ENCODE peak calls at places on chromosomes 2 and 18, in ten cellular contexts. W is tibial nerve, N is NB4, Y is heart left ventricle, D is gastrocnemius medialis, J is uterus, H is transverse colon, T is stomach, V is IMR-90, Q is esophagus squamous epithelium. L is an unnamed sample.

GRCh38 chr2:206084468-206084869 is 1.5 kb downstream of the INO80D start:
- DNase-seq in W (peak), N (peak), Y (peak), D (peak), J (peak), H (peak), T (peak), V (peak), Q (no peak), L (peak)

GRCh38 chr2:63537306-63537705 is 51.0 kb downstream of the WDPCP start:
- DNase-seq in W (no peak), N (no peak), Y (no peak), D (no peak), J (no peak), H (no peak), T (no peak), V (peak), Q (no peak), L (no peak)

GRCh38 chr2:224359569-224359968 is 42.3 kb downstream of the FAM124B start:
- DNase-seq in W (no peak), N (peak), Y (no peak), D (no peak), J (no peak), H (no peak), T (no peak), V (no peak), Q (no peak), L (no peak)

GRCh38 chr2:11975373-11975772 is 228.9 kb downstream of the LPIN1 start:
- DNase-seq in W (no peak), N (no peak), Y (no peak), D (no peak), J (no peak), H (no peak), T (no peak), V (no peak), Q (no peak), L (no peak)

GRCh38 chr18:67520276-67521035 is 3.9 kb upstream of the DSEL start:
- DNase-seq in W (peak), N (no peak), Y (no peak), D (no peak), J (peak), H (no peak), T (no peak), V (peak), Q (no peak), L (peak)

GRCh38 chr2:53633441-53633840 is 134.2 kb upstream of the CHAC2 start:
- DNase-seq in W (no peak), N (no peak), Y (no peak), D (no peak), J (no peak), H (no peak), T (no peak), V (peak), Q (no peak), L (no peak)

GRCh38 chr2:17672583-17673317 is 80.9 kb downstream of the SMC6 start:
- DNase-seq in W (no peak), N (no peak), Y (no peak), D (no peak), J (no peak), H (no peak), T (no peak), V (peak), Q (no peak), L (no peak)

GRCh38 chr2:108535380-108535677 is 1.1 kb downstream of the LIMS1 start:
- DNase-seq in W (no peak), N (peak), Y (no peak), D (no peak), J (no peak), H (no peak), T (no peak), V (no peak), Q (no peak), L (no peak)

GRCh38 chr2:150586858-150587257 is 99.4 kb upstream of the RND3 start:
- DNase-seq in W (no peak), N (no peak), Y (no peak), D (no peak), J (no peak), H (no peak), T (no peak), V (peak), Q (no peak), L (no peak)

GRCh38 chr2:165593081-165593480 is 123.6 kb downstream of the CSRNP3 start:
- DNase-seq in W (no peak), N (no peak), Y (no peak), D (no peak), J (no peak), H (no peak), T (no peak), V (no peak), Q (no peak), L (no peak)

GRCh38 chr18:34809697-34810096 is 99.6 kb downstream of the DTNA start:
- DNase-seq in W (peak), N (peak), Y (peak), D (no peak), J (peak), H (peak), T (no peak), V (peak), Q (no peak), L (peak)

GRCh38 chr2:54176577-54176976 is 61.2 kb downstream of the ACYP2 start:
- DNase-seq in W (peak), N (peak), Y (peak), D (no peak), J (peak), H (peak), T (no peak), V (peak), Q (no peak), L (no peak)

GRCh38 chr2:3747032-3747654 is 43.8 kb downstream of the DCDC2C start:
- DNase-seq in W (no peak), N (no peak), Y (no peak), D (no peak), J (no peak), H (no peak), T (no peak), V (no peak), Q (no peak), L (peak)

GRCh38 chr2:12507295-12507694 is 209.4 kb upstream of the TRIB2 start:
- DNase-seq in W (no peak), N (peak), Y (no peak), D (no peak), J (no peak), H (no peak), T (no peak), V (peak), Q (no peak), L (no peak)

GRCh38 chr2:38997784-38998183 is 108.1 kb downstream of the ARHGEF33 start:
- DNase-seq in W (no peak), N (peak), Y (no peak), D (no peak), J (no peak), H (no peak), T (no peak), V (peak), Q (no peak), L (no peak)

GRCh38 chr2:101770672-101771071 is 73.2 kb downstream of the MAP4K4 start:
- DNase-seq in W (no peak), N (peak), Y (no peak), D (no peak), J (no peak), H (peak), T (no peak), V (peak), Q (no peak), L (no peak)

GRCh38 chr2:212711851-212712250 is 173.2 kb upstream of the ERBB4 start:
- DNase-seq in W (no peak), N (no peak), Y (no peak), D (no peak), J (no peak), H (no peak), T (no peak), V (peak), Q (no peak), L (no peak)

GRCh38 chr2:169012812-169013627 is 18.1 kb downstream of the ABCB11 start:
- DNase-seq in W (no peak), N (no peak), Y (no peak), D (no peak), J (no peak), H (no peak), T (no peak), V (no peak), Q (no peak), L (no peak)

GRCh38 chr2:183519371-183520056 is 395.3 kb downstream of the NUP35 start:
- DNase-seq in W (no peak), N (no peak), Y (no peak), D (no peak), J (no peak), H (no peak), T (no peak), V (no peak), Q (no peak), L (no peak)

GRCh38 chr2:241609859-241610793 is 26.8 kb downstream of the THAP4 start:
- DNase-seq in W (peak), N (peak), Y (peak), D (peak), J (peak), H (peak), T (peak), V (peak), Q (peak), L (peak)
- TF ChIP-seq POLR2A in W (peak), N (peak), Y (no peak), D (peak), J (no peak), H (peak), T (no peak), V (peak), Q (peak), L (no peak)

GRCh38 chr2:154447727-154448418 is 250.6 kb upstream of the KCNJ3 start:
- DNase-seq in W (no peak), N (no peak), Y (no peak), D (no peak), J (no peak), H (no peak), T (no peak), V (no peak), Q (no peak), L (no peak)
- TF ChIP-seq POLR2A in W (no peak), N (no peak), Y (no peak), D (no peak), J (no peak), H (no peak), T (no peak), V (no peak), Q (no peak), L (no peak)

GRCh38 chr18:77118256-77119090 is 14.1 kb downstream of the MBP start:
- DNase-seq in W (no peak), N (no peak), Y (no peak), D (no peak), J (peak), H (no peak), T (no peak), V (no peak), Q (no peak), L (no peak)
- TF ChIP-seq POLR2A in W (no peak), N (peak), Y (no peak), D (no peak), J (no peak), H (no peak), T (no peak), V (no peak), Q (no peak), L (no peak)

GRCh38 chr2:201233192-201234166 is 26.9 kb upstream of the CASP8 start:
- DNase-seq in W (no peak), N (peak), Y (peak), D (no peak), J (peak), H (peak), T (peak), V (no peak), Q (peak), L (peak)
- TF ChIP-seq POLR2A in W (no peak), N (peak), Y (no peak), D (no peak), J (peak), H (peak), T (peak), V (no peak), Q (peak), L (no peak)

DNA sequence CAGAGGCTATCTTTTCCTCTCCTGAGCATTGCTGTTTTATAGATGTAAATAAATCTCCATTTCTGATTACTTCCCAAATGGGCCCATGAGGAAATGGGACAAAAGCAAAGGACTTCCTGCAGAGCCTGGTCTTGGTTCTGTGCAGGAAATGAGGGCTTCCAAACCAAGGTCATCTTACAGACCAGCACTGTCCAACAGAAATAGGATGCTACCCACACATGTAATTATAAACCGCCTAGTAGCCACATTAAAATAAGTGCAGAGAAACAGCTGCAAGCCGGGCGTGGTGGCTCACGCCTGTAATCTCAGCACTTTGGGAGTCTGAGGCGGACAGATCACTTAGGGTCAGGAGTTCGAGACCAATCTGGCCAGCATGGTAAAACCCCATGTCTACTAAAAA is 6.2 kb downstream of the TTL start:
- DNase-seq in W (no peak), N (no peak), Y (no peak), D (no peak), J (no peak), H (no peak), T (no peak), V (no peak), Q (no peak), L (no peak)
- TF ChIP-seq POLR2A in W (no peak), N (no peak), Y (no peak), D (no peak), J (no peak), H (no peak), T (no peak), V (no peak), Q (no peak), L (no peak)

GRCh38 chr2:73285162-73285739 is 973 bp upstream of the FBXO41 start:
- DNase-seq in W (no peak), N (peak), Y (no peak), D (no peak), J (no peak), H (peak), T (no peak), V (no peak), Q (no peak), L (peak)

GRCh38 chr2:73286134-73286533 is 1.9 kb upstream of the FBXO41 start:
- DNase-seq in W (no peak), N (no peak), Y (no peak), D (no peak), J (no peak), H (no peak), T (no peak), V (no peak), Q (no peak), L (peak)

GRCh38 chr2:73283545-73284295 is 558 bp downstream of the FBXO41 start:
- DNase-seq in W (no peak), N (peak), Y (no peak), D (no peak), J (no peak), H (no peak), T (no peak), V (no peak), Q (no peak), L (peak)

GRCh38 chr2:73282924-73283544 is 1.2 kb downstream of the FBXO41 start:
- DNase-seq in W (no peak), N (peak), Y (no peak), D (no peak), J (no peak), H (no peak), T (no peak), V (no peak), Q (no peak), L (peak)

DNA sequence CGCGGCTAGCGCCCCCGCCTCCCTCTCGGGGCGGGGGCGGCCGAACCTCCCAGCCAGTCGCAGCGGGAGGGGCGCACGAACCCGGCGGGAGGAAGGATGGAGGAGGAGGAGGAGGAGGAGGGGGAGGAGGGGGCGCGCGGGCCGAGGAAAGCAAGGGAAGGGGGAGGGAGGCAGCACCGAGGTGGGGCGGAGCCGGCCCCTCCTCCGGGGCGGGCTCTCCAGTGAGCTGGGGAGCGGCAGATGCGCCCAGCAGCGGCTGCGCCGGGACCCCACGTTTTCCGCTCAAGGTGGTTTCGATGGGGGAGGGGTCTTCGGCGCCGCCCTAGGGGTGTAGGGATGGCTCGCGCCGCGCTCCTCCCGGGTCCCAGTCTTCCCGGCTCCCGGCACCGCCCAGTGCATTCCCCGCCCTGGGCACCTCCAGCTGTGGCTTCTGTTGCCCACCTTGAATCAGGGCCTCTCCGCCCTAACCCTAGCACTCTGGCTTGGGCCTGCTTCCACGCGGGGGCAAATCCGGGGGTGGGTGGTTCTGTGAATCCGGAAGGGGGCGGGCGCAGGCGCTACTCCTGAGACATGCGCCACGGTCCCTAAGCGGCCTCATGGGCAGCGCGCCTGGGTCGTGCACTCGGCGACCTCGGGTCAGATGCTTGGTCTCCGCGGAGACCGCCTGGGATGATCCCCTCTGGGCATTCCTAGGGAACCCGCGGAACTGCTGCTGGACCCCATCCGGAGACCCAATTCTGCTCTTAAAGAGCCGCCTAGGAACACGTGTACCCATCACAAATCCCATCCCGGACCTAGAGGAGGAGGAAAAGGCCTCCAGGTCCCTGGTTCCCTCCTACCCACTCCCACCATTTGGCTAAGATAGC is at the start of gene FBXO41:
- DNase-seq in W (no peak), N (peak), Y (no peak), D (no peak), J (peak), H (peak), T (no peak), V (peak), Q (no peak), L (no peak)
- TF ChIP-seq POLR2A in W (no peak), N (peak), Y (no peak), D (no peak), J (no peak), H (no peak), T (no peak), V (no peak), Q (no peak), L (no peak)